ENCODE peak calls at places on chromosomes 12 and 14, in ten cellular contexts. G is NCI-H774; X is upper lobe of right lung; S is stimulated activated CD4-positive, alpha-beta T cell treated with anti-CD3 and anti-CD28 coated beads, Interleukin-4, amount 100 ng/mL, for 24 hours; R is cerebellar cortex; A is effector memory CD8-positive, alpha-beta T cell; Y is mesothelial cell of epicardium; L is WTC11; W is body of pancreas; N is nucleus accumbens. V is an unnamed sample.

GRCh38 chr12:76696186-76696585 is 67.7 kb upstream of the ZDHHC17 start:
- DNase-seq in X (no peak), L (no peak), Y (no peak), R (no peak), N (no peak), W (no peak), A (no peak), G (no peak), S (no peak), V (no peak)

GRCh38 chr12:124917135-124917840 is 2.8 kb upstream of the UBC start:
- DNase-seq in Y (peak), G (no peak), S (peak), L (peak), W (peak), A (peak), R (peak), N (no peak), X (peak), V (peak)

GRCh38 chr14:60630129-60630528 is 19.1 kb downstream of the SIX1 start:
- DNase-seq in S (no peak), R (no peak), N (no peak), G (no peak), X (no peak), W (no peak), Y (no peak), L (no peak), A (no peak), V (no peak)

GRCh38 chr12:132067182-132067581 is 76.9 kb downstream of the DDX51 start:
- DNase-seq in A (no peak), L (no peak), X (no peak), W (no peak), G (no peak), Y (no peak), N (no peak), S (no peak), R (no peak), V (no peak)

GRCh38 chr12:25023808-25024207 is 74.9 kb upstream of the BCAT1 start:
- DNase-seq in L (no peak), R (no peak), S (no peak), G (no peak), Y (no peak), A (no peak), N (no peak), W (no peak), X (no peak), V (no peak)

GRCh38 chr12:30152705-30153104 is 369.0 kb upstream of the TMTC1 start:
- DNase-seq in S (no peak), Y (no peak), R (no peak), N (no peak), A (no peak), X (no peak), W (no peak), G (peak), L (no peak), V (no peak)

GRCh38 chr12:29241821-29242591 is 92.9 kb downstream of the FAR2 start:
- DNase-seq in S (peak), N (peak), R (peak), W (no peak), Y (no peak), L (no peak), G (no peak), X (no peak), A (no peak), V (no peak)

GRCh38 chr14:58465425-58465824 is 37.9 kb downstream of the KIAA0586 start:
- DNase-seq in W (no peak), Y (no peak), A (no peak), N (no peak), L (no peak), R (no peak), S (no peak), X (no peak), G (peak), V (no peak)

GRCh38 chr12:132222096-132222807 is 78.0 kb downstream of the NOC4L start:
- DNase-seq in X (peak), L (no peak), N (no peak), Y (no peak), R (peak), W (no peak), S (peak), G (no peak), A (peak), V (no peak)

GRCh38 chr14:45065540-45065939 is 18.4 kb upstream of the PRPF39 start:
- DNase-seq in Y (no peak), R (no peak), L (no peak), G (no peak), S (no peak), W (no peak), X (no peak), A (no peak), N (no peak), V (no peak)

GRCh38 chr12:115223322-115223721 is 539.3 kb upstream of the TBX3 start:
- DNase-seq in R (no peak), L (no peak), G (no peak), S (no peak), Y (no peak), A (no peak), X (no peak), W (no peak), N (no peak), V (no peak)

GRCh38 chr14:24390696-24391468 is 7.9 kb upstream of the NYNRIN start:
- DNase-seq in Y (no peak), X (no peak), L (no peak), S (no peak), R (no peak), A (no peak), G (no peak), N (no peak), W (no peak), V (no peak)

GRCh38 chr12:23204933-23205778 is 580.2 kb downstream of the ETNK1 start:
- DNase-seq in S (peak), A (peak), W (peak), X (no peak), L (no peak), G (peak), Y (no peak), R (peak), N (no peak), V (no peak)

GRCh38 chr12:67727652-67728295 is 79.2 kb downstream of the DYRK2 start:
- DNase-seq in N (no peak), X (no peak), S (no peak), R (no peak), Y (no peak), L (no peak), G (no peak), A (no peak), W (no peak), V (no peak)

GRCh38 chr14:34137001-34137400 is 186.1 kb upstream of the EGLN3 start:
- DNase-seq in A (no peak), S (no peak), X (no peak), Y (no peak), W (no peak), L (no peak), R (no peak), G (no peak), N (no peak), V (no peak)

GRCh38 chr12:34400423-34400881 is 378.2 kb downstream of the ALG10 start:
- DNase-seq in R (no peak), S (peak), Y (peak), G (no peak), W (no peak), A (no peak), X (no peak), L (no peak), N (no peak), V (peak)

GRCh38 chr14:22803575-22803974 is 11.7 kb downstream of the SLC7A7 start:
- DNase-seq in N (no peak), G (no peak), Y (no peak), A (no peak), L (no peak), R (no peak), W (no peak), X (no peak), S (no peak), V (no peak)

GRCh38 chr14:104805326-104805678 is 4.4 kb downstream of the ZBTB42 start:
- DNase-seq in A (no peak), X (no peak), R (no peak), G (no peak), N (no peak), Y (no peak), S (no peak), W (peak), L (no peak), V (no peak)

GRCh38 chr14:58637391-58638230 is at the start of gene DACT1:
- DNase-seq in R (peak), S (peak), G (no peak), X (peak), A (no peak), W (peak), Y (peak), N (peak), L (peak), V (no peak)

GRCh38 chr12:52522346-52523011 is 2.3 kb upstream of the KRT5 start:
- DNase-seq in X (no peak), W (peak), A (no peak), L (no peak), G (no peak), R (no peak), S (no peak), N (no peak), Y (no peak), V (peak)

GRCh38 chr12:16352481-16352880 is 5.0 kb downstream of the MGST1 start:
- DNase-seq in X (no peak), A (no peak), S (no peak), W (no peak), L (no peak), R (no peak), N (no peak), G (no peak), Y (no peak), V (no peak)

GRCh38 chr14:21300892-21301291 is 21.0 kb downstream of the RPGRIP1 start:
- DNase-seq in G (no peak), Y (peak), L (peak), R (peak), W (peak), A (peak), X (peak), N (no peak), S (peak), V (no peak)